ENCODE peak calls at places on chromosomes 11 and 22, in six cellular contexts. N, E, B, K, Y and F are unnamed samples. For H3K4me1 and H3K9me3, the result is how much of the 10 kb centered on the place peaks cover.

GRCh38 chr11:110689306-110689705 is 22.9 kb downstream of the ARHGAP20 start:
- DNase-seq in B (no peak), E (no peak), Y (no peak), N (no peak), K (no peak), F (no peak)

GRCh38 chr11:99316761-99317475 is 296.2 kb downstream of the CNTN5 start:
- DNase-seq in Y (no peak), K (peak), N (no peak), B (no peak), E (no peak), F (no peak)

GRCh38 chr22:39117585-39118191 is 20.6 kb downstream of the APOBEC3H start:
- DNase-seq in E (peak), K (peak), B (peak), Y (peak), N (no peak), F (peak)

GRCh38 chr22:50306753-50307749 is at the start of gene PLXNB2:
- DNase-seq in E (peak), Y (peak), K (peak), N (peak), B (peak), F (peak)

GRCh38 chr11:64305691-64306562 is 603 bp downstream of the ESRRA start:
- DNase-seq in K (peak), B (peak), Y (peak), N (peak), E (peak), F (peak)

GRCh38 chr11:107858217-107859070 is at the start of gene SLC35F2:
- DNase-seq in N (peak), Y (peak), E (peak), B (peak), K (peak), F (peak)

GRCh38 chr11:125494601-125494986 is 1.5 kb downstream of the FEZ1 start:
- DNase-seq in K (no peak), N (no peak), B (peak), Y (no peak), E (no peak), F (no peak)

GRCh38 chr11:69309800-69310280 is 15.9 kb downstream of the MYEOV start:
- DNase-seq in N (no peak), K (no peak), E (no peak), B (peak), Y (peak), F (no peak)

GRCh38 chr22:33568934-33569496 is 351.3 kb downstream of the LARGE1 start:
- DNase-seq in Y (no peak), N (no peak), E (no peak), B (peak), K (no peak), F (no peak)

GRCh38 chr11:118219244-118219643 is 5.6 kb downstream of the JAML start:
- DNase-seq in K (no peak), B (no peak), Y (no peak), N (no peak), E (peak), F (no peak)

GRCh38 chr11:110317516-110317932 is 21.1 kb upstream of the RDX start:
- DNase-seq in K (no peak), Y (no peak), B (peak), N (no peak), E (no peak), F (no peak)

GRCh38 chr11:95443386-95443785 is 212.4 kb upstream of the SESN3 start:
- DNase-seq in Y (no peak), N (no peak), E (peak), B (no peak), K (no peak), F (no peak)

GRCh38 chr11:20489948-20490347 is 102.4 kb downstream of the PRMT3 start:
- DNase-seq in N (no peak), B (no peak), Y (no peak), E (no peak), K (no peak), F (no peak)

GRCh38 chr11:94760296-94760695 is 7.9 kb upstream of the AMOTL1 start:
- DNase-seq in N (no peak), K (no peak), Y (no peak), B (no peak), E (no peak), F (no peak)

GRCh38 chr11:71499125-71499524 is 27.9 kb upstream of the KRTAP5-7 start:
- DNase-seq in K (peak), Y (peak), E (no peak), N (no peak), B (peak), F (no peak)

GRCh38 chr11:134792044-134792443 is 380.0 kb upstream of the B3GAT1 start:
- DNase-seq in B (peak), K (no peak), Y (no peak), E (no peak), N (no peak), F (no peak)

GRCh38 chr22:39234157-39234793 is 10.5 kb downstream of the PDGFB start:
- DNase-seq in N (no peak), K (peak), B (no peak), Y (no peak), E (no peak), F (no peak)

GRCh38 chr11:81036168-81036870 is 1595.5 kb upstream of the TENM4 start:
- DNase-seq in N (no peak), E (no peak), K (no peak), Y (no peak), B (no peak), F (no peak)

GRCh38 chr11:129418039-129418438 is 42.4 kb downstream of the BARX2 start:
- DNase-seq in B (no peak), N (no peak), Y (no peak), K (no peak), E (no peak), F (peak)

GRCh38 chr22:36423461-36424404 is 36.0 kb upstream of the MYH9 start:
- DNase-seq in E (no peak), N (no peak), K (no peak), B (peak), Y (no peak), F (no peak)

GRCh38 chr22:41638124-41638523 is 17.0 kb downstream of the XRCC6 start:
- DNase-seq in N (no peak), Y (no peak), E (no peak), K (no peak), B (no peak), F (no peak)

GRCh38 chr11:102572537-102573220 is 42.1 kb upstream of the MMP7 start:
- DNase-seq in K (no peak), B (peak), N (no peak), E (no peak), Y (no peak), F (no peak)

GRCh38 chr11:132874638-132875037 is 657.7 kb downstream of the OPCML start:
- DNase-seq in B (peak), Y (no peak), N (no peak), K (no peak), E (no peak), F (no peak)

GRCh38 chr22:30275625-30276024 is 9.0 kb upstream of the OSM start:
- DNase-seq in E (no peak), Y (no peak), B (no peak), K (no peak), N (no peak), F (no peak)

GRCh38 chr11:95832763-95833162 is 42.5 kb downstream of the CEP57 start:
- DNase-seq in Y (no peak), E (no peak), B (peak), N (no peak), K (no peak), F (no peak)

GRCh38 chr11:4658629-4659453 is 15.1 kb downstream of the OR51E1 start:
- DNase-seq in K (no peak), Y (no peak), E (no peak), B (peak), N (no peak), F (no peak)

GRCh38 chr11:70005107-70005818 is 72.9 kb upstream of the ANO1 start:
- DNase-seq in K (no peak), N (no peak), B (peak), Y (no peak), E (no peak), F (no peak)

GRCh38 chr11:79100093-79100704 is 340.6 kb downstream of the TENM4 start:
- DNase-seq in K (no peak), B (peak), N (no peak), E (peak), Y (peak), F (peak)

GRCh38 chr11:57800444-57801184 is 39.0 kb downstream of the CTNND1 start:
- DNase-seq in Y (peak), E (peak), K (no peak), B (peak), N (no peak), F (no peak)

GRCh38 chr11:41461057-41461681 is 1.7 kb upstream of the LRRC4C start:
- DNase-seq in Y (no peak), B (no peak), N (no peak), K (no peak), E (peak), F (peak)

GRCh38 chr11:47415949-47416472 is 7.6 kb downstream of the SLC39A13 start:
- DNase-seq in K (peak), Y (no peak), E (no peak), N (no peak), B (peak), F (peak)

GRCh38 chr11:5605849-5606248 is 9.4 kb downstream of the TRIM6 start:
- DNase-seq in E (no peak), Y (no peak), K (no peak), B (peak), N (no peak), F (no peak)

GRCh38 chr11:106177311-106177710 is 99.8 kb downstream of the AASDHPPT start:
- DNase-seq in Y (no peak), B (no peak), K (no peak), N (no peak), E (no peak), F (no peak)

GRCh38 chr11:65781152-65781961 is 581 bp upstream of the AP5B1 start:
- DNase-seq in N (peak), Y (peak), B (no peak), K (peak), E (peak), F (peak)
- TF ChIP-seq CTCF in N (peak), Y (no peak), B (peak), K (peak), E (peak), F (no peak)

DNA sequence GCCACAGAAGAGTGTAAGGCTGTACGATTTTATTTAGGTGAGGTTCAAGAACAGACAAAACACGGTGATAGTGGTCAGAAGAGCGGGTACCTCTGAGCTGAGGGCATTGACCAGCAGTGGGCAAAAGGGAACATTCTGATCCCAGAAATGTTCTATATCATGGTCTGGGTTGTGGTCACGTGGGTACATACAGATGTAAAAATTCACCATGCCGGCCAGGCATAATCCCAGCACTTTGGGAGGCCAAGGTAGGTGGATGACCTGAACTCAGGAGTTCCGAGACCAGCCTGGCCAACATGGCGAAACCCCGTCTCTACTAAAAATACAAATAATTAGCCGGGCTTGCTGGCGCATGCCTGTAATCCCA is 31.1 kb upstream of the GCAT start:
- DNase-seq in B (no peak), K (no peak), Y (no peak), N (no peak), E (no peak), F (no peak)
- H3K4me1 ChIP-seq in B (under half), K (under half), Y (under half), N (under half), E (under half), F (under half)

GRCh38 chr11:2570841-2571597 is 126.2 kb downstream of the KCNQ1 start:
- DNase-seq in K (peak), B (no peak), E (no peak), Y (no peak), N (peak), F (peak)

GRCh38 chr11:2573240-2574042 is 126.4 kb downstream of the KCNQ1OT1 start:
- DNase-seq in Y (no peak), N (peak), K (peak), E (no peak), B (no peak), F (peak)

GRCh38 chr11:2574043-2574552 is 125.7 kb downstream of the KCNQ1OT1 start:
- DNase-seq in Y (no peak), K (peak), N (no peak), B (no peak), E (no peak), F (peak)

GRCh38 chr11:2571598-2572281 is 126.9 kb downstream of the KCNQ1 start:
- DNase-seq in E (no peak), B (no peak), Y (no peak), K (peak), N (peak), F (peak)

GRCh38 chr11:2572491-2573239 is 127.1 kb downstream of the KCNQ1OT1 start:
- DNase-seq in Y (no peak), N (peak), K (peak), E (no peak), B (no peak), F (peak)
- H3K9me3 ChIP-seq in Y (under half), N (under half), K (under half), E (under half), B (under half), F (under half)

GRCh38 chr11:76806131-76806530 is 23.0 kb downstream of the TSKU start:
- DNase-seq in K (no peak), B (no peak), N (no peak), Y (no peak), E (no peak), F (no peak)
- TF ChIP-seq CTCF in K (no peak), B (no peak), N (no peak), Y (no peak), E (no peak), F (no peak)

GRCh38 chr11:74778581-74778980 is 29.9 kb downstream of the RNF169 start:
- DNase-seq in E (no peak), B (no peak), Y (no peak), K (no peak), N (no peak), F (no peak)
- H3K4me1 ChIP-seq in E (under half), B (under half), Y (under half), K (under half), N (under half), F (under half)

GRCh38 chr22:47395481-47395880 is 633.0 kb downstream of the TBC1D22A start:
- DNase-seq in N (peak), Y (no peak), E (no peak), K (no peak), B (peak), F (no peak)

GRCh38 chr22:47394504-47395440 is 632.3 kb downstream of the TBC1D22A start:
- DNase-seq in E (no peak), K (no peak), B (no peak), N (peak), Y (no peak), F (no peak)

GRCh38 chr22:47396105-47396504 is 633.7 kb downstream of the TBC1D22A start:
- DNase-seq in E (no peak), N (peak), B (no peak), K (no peak), Y (no peak), F (no peak)

GRCh38 chr22:47397673-47398072 is 635.2 kb downstream of the TBC1D22A start:
- DNase-seq in N (peak), E (no peak), B (no peak), K (no peak), Y (no peak), F (no peak)

GRCh38 chr22:47396515-47396914 is 634.1 kb downstream of the TBC1D22A start:
- DNase-seq in E (no peak), B (no peak), Y (no peak), K (no peak), N (peak), F (no peak)
- H3K9me3 ChIP-seq in E (under half), B (under half), Y (under half), K (under half), N (under half), F (under half)

GRCh38 chr11:114131366-114131963 is 72.0 kb downstream of the ZBTB16 start:
- DNase-seq in Y (no peak), E (no peak), K (no peak), N (no peak), B (no peak), F (no peak)

GRCh38 chr11:114134870-114135269 is 75.4 kb downstream of the ZBTB16 start:
- DNase-seq in E (no peak), K (no peak), N (no peak), Y (peak), B (peak), F (no peak)

GRCh38 chr11:114133548-114134329 is 74.2 kb downstream of the ZBTB16 start:
- DNase-seq in B (no peak), E (no peak), Y (no peak), N (no peak), K (no peak), F (no peak)

GRCh38 chr11:114132944-114133394 is 73.5 kb downstream of the ZBTB16 start:
- DNase-seq in N (no peak), B (no peak), E (no peak), K (peak), Y (no peak), F (no peak)

GRCh38 chr11:114132427-114132826 is 72.9 kb downstream of the ZBTB16 start:
- DNase-seq in N (no peak), Y (no peak), B (no peak), E (no peak), K (no peak), F (no peak)
- TF ChIP-seq CTCF in N (no peak), Y (peak), B (no peak), E (no peak), K (no peak), F (no peak)